ENCODE peak calls at places on chromosome 20, in eight cellular contexts. F is cardiac muscle cell, Z is kidney, J is colonic mucosa, Q is MM.1S, N is stomach, L is transverse colon, W is endothelial cell of umbilical vein. V is an unnamed sample. For H3K4me1, the result is how much of the 10 kb centered on the place peaks cover.

GRCh38 chr20:61185181-61185580 is 66.9 kb upstream of the CDH4 start:
- DNase-seq in F (no peak), Z (no peak), J (no peak), Q (no peak), N (no peak), L (no peak), W (no peak), V (no peak)

GRCh38 chr20:37902504-37903313 is at the start of gene VSTM2L:
- DNase-seq in F (peak), Z (no peak), J (no peak), Q (no peak), N (peak), L (peak), W (no peak), V (peak)

GRCh38 chr20:62650551-62651284 is 8.4 kb downstream of the SLCO4A1 start:
- DNase-seq in F (no peak), Z (no peak), J (no peak), Q (no peak), N (no peak), L (no peak), W (no peak), V (no peak)

GRCh38 chr20:36175016-36175415 is 20.5 kb downstream of the EPB41L1 start:
- DNase-seq in F (no peak), Z (peak), J (no peak), Q (no peak), N (no peak), L (no peak), W (no peak), V (no peak)

GRCh38 chr20:51185277-51185676 is 162.4 kb upstream of the KCNG1 start:
- DNase-seq in F (no peak), Z (no peak), J (no peak), Q (no peak), N (no peak), L (no peak), W (no peak), V (no peak)

GRCh38 chr20:18916886-18917785 is 103.6 kb downstream of the SCP2D1 start:
- DNase-seq in F (no peak), Z (no peak), J (no peak), Q (no peak), N (no peak), L (no peak), W (no peak), V (no peak)

GRCh38 chr20:11051146-11051545 is 377.3 kb upstream of the JAG1 start:
- DNase-seq in F (no peak), Z (no peak), J (no peak), Q (no peak), N (no peak), L (no peak), W (no peak), V (no peak)

GRCh38 chr20:23638309-23638708 is 554 bp upstream of the CST3 start:
- DNase-seq in F (no peak), Z (no peak), J (no peak), Q (no peak), N (no peak), L (no peak), W (no peak), V (no peak)

GRCh38 chr20:16368645-16369292 is 204.5 kb downstream of the KIF16B start:
- DNase-seq in F (no peak), Z (no peak), J (no peak), Q (no peak), N (no peak), L (no peak), W (no peak), V (no peak)

GRCh38 chr20:36317675-36318074 is 11.5 kb downstream of the DLGAP4 start:
- DNase-seq in F (no peak), Z (peak), J (no peak), Q (no peak), N (no peak), L (no peak), W (no peak), V (no peak)

GRCh38 chr20:11060423-11061205 is 386.8 kb upstream of the JAG1 start:
- DNase-seq in F (no peak), Z (no peak), J (no peak), Q (no peak), N (no peak), L (no peak), W (peak), V (no peak)

GRCh38 chr20:53838311-53838873 is 232.0 kb downstream of the BCAS1 start:
- DNase-seq in F (no peak), Z (no peak), J (peak), Q (no peak), N (no peak), L (peak), W (no peak), V (no peak)

GRCh38 chr20:568097-568864 is 24.7 kb upstream of the CSNK2A1 start:
- DNase-seq in F (peak), Z (no peak), J (no peak), Q (no peak), N (no peak), L (no peak), W (no peak), V (no peak)

GRCh38 chr20:23435675-23436539 is 3.6 kb upstream of the CSTL1 start:
- DNase-seq in F (no peak), Z (no peak), J (peak), Q (no peak), N (peak), L (peak), W (no peak), V (no peak)

GRCh38 chr20:63782521-63782971 is 43.0 kb downstream of the SLC2A4RG start:
- DNase-seq in F (no peak), Z (peak), J (no peak), Q (peak), N (no peak), L (no peak), W (no peak), V (no peak)

GRCh38 chr20:50142812-50143211 is 10.7 kb downstream of the PEDS1 start:
- DNase-seq in F (no peak), Z (no peak), J (no peak), Q (no peak), N (no peak), L (no peak), W (no peak), V (no peak)

GRCh38 chr20:61744691-61745396 is 320.8 kb downstream of the TAF4 start:
- DNase-seq in F (no peak), Z (peak), J (no peak), Q (no peak), N (no peak), L (no peak), W (no peak), V (no peak)

GRCh38 chr20:39289316-39289715 is 327.2 kb downstream of the DHX35 start:
- DNase-seq in F (peak), Z (no peak), J (no peak), Q (peak), N (no peak), L (no peak), W (no peak), V (no peak)

GRCh38 chr20:62053465-62054196 is 12.1 kb downstream of the TAF4 start:
- DNase-seq in F (no peak), Z (no peak), J (no peak), Q (no peak), N (no peak), L (no peak), W (no peak), V (no peak)

GRCh38 chr20:58721951-58722371 is 29.4 kb downstream of the NPEPL1 start:
- DNase-seq in F (no peak), Z (no peak), J (peak), Q (no peak), N (peak), L (peak), W (no peak), V (no peak)

GRCh38 chr20:57388953-57389694 is 2.1 kb upstream of the RBM38 start:
- DNase-seq in F (peak), Z (peak), J (peak), Q (peak), N (peak), L (peak), W (peak), V (peak)

GRCh38 chr20:63084563-63084927 is 77.8 kb upstream of the BHLHE23 start:
- DNase-seq in F (no peak), Z (peak), J (no peak), Q (no peak), N (no peak), L (no peak), W (no peak), V (no peak)

GRCh38 chr20:17229256-17229655 is 2.4 kb downstream of the PCSK2 start:
- DNase-seq in F (no peak), Z (no peak), J (no peak), Q (no peak), N (no peak), L (no peak), W (no peak), V (no peak)

GRCh38 chr20:62412194-62413024 is 5.3 kb upstream of the CABLES2 start:
- DNase-seq in F (no peak), Z (no peak), J (peak), Q (no peak), N (no peak), L (peak), W (no peak), V (no peak)

GRCh38 chr20:3560578-3560977 is 89.8 kb downstream of the ATRN start:
- DNase-seq in F (no peak), Z (no peak), J (no peak), Q (no peak), N (no peak), L (no peak), W (no peak), V (no peak)

GRCh38 chr20:2280083-2280482 is 15.7 kb upstream of the TGM3 start:
- DNase-seq in F (no peak), Z (no peak), J (no peak), Q (no peak), N (no peak), L (no peak), W (no peak), V (no peak)

GRCh38 chr20:52305843-52306242 is 114.3 kb upstream of the ZFP64 start:
- DNase-seq in F (no peak), Z (no peak), J (no peak), Q (no peak), N (no peak), L (no peak), W (no peak), V (no peak)

GRCh38 chr20:63061051-63061531 is 54.3 kb upstream of the BHLHE23 start:
- DNase-seq in F (no peak), Z (peak), J (no peak), Q (no peak), N (no peak), L (no peak), W (no peak), V (no peak)

GRCh38 chr20:62874745-62875344 is 13.2 kb upstream of the TCFL5 start:
- DNase-seq in F (no peak), Z (no peak), J (no peak), Q (no peak), N (no peak), L (no peak), W (no peak), V (no peak)

GRCh38 chr20:39700527-39700926 is 738.4 kb downstream of the DHX35 start:
- DNase-seq in F (no peak), Z (no peak), J (no peak), Q (no peak), N (no peak), L (no peak), W (no peak), V (no peak)

GRCh38 chr20:23434521-23435313 is 4.8 kb upstream of the CSTL1 start:
- DNase-seq in F (no peak), Z (no peak), J (peak), Q (no peak), N (no peak), L (no peak), W (no peak), V (no peak)

GRCh38 chr20:53743607-53744260 is 150.1 kb upstream of the ZNF217 start:
- DNase-seq in F (no peak), Z (no peak), J (no peak), Q (no peak), N (no peak), L (no peak), W (no peak), V (no peak)

GRCh38 chr20:56259948-56260347 is 11.4 kb downstream of the MC3R start:
- DNase-seq in F (no peak), Z (no peak), J (no peak), Q (no peak), N (no peak), L (no peak), W (no peak), V (no peak)

GRCh38 chr20:31695849-31696804 is 26.5 kb downstream of the BCL2L1 start:
- DNase-seq in F (no peak), Z (no peak), J (no peak), Q (no peak), N (no peak), L (peak), W (peak), V (peak)

GRCh38 chr20:31700747-31701146 is 21.9 kb downstream of the BCL2L1 start:
- DNase-seq in F (no peak), Z (no peak), J (no peak), Q (no peak), N (no peak), L (no peak), W (no peak), V (no peak)

GRCh38 chr20:31698803-31699718 is 23.6 kb downstream of the BCL2L1 start:
- DNase-seq in F (no peak), Z (no peak), J (peak), Q (peak), N (peak), L (peak), W (peak), V (peak)

GRCh38 chr20:31699801-31700728 is 22.6 kb downstream of the BCL2L1 start:
- DNase-seq in F (no peak), Z (no peak), J (no peak), Q (no peak), N (no peak), L (no peak), W (no peak), V (no peak)

DNA sequence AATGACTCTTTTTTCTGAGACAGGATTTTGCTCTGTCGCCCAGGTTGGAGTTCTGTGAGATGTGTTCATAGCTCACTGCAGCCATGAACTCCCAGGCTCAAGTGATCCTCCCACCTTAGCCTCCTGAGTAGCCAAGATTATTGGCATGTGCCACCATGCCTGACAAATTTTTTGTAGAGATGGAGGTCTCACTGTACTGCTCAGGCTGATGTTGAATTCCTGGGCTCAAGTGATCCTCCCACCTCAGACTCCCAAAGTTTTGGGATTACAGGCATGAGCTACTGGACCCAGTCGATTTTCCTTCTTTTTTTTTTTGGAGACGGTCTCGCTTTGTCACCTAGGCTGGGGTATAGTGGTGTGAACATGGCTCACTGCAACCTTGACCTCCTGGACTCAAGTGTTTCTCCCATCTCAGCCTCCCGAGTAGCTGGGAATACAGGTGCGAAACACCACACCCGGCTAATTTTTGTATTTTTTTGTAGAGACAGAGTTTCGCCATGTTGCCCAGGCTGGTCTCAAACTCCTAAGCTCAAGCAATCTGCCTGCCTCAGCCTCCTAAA is 24.3 kb downstream of the BCL2L1 start:
- DNase-seq in F (no peak), Z (no peak), J (no peak), Q (no peak), N (no peak), L (no peak), W (no peak), V (no peak)
- H3K4me1 ChIP-seq in F (under half), Z (half or more), J (under half), Q (half or more), N (half or more), L (under half), W (half or more), V (under half)

DNA sequence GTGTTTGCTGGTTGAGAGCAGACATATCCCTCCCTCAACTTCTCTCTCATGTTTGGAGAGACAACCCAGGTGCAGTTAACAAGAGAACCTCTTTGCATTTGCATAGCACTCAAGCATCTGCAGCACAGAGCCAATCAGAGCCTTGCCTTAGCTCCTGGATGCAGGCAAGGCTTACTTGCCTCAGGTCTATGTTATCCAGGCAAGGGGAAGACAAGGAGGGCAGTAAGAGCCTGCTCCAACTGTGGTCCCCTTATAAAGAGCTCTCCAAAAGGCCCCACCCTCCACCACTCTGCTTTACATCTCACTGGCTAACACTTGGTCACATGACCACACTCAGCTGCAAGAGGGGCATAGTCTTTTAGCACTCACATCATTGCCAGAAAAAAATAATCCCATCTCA is 540.0 kb downstream of the PTPRT start:
- DNase-seq in F (no peak), Z (no peak), J (no peak), Q (no peak), N (no peak), L (no peak), W (no peak), V (no peak)
- H3K4me3 ChIP-seq in F (no peak), Z (no peak), J (no peak), Q (no peak), N (no peak), L (no peak), W (no peak), V (no peak)

GRCh38 chr20:48843125-48843806 is 15.5 kb upstream of the PREX1 start:
- DNase-seq in F (no peak), Z (no peak), J (no peak), Q (no peak), N (no peak), L (no peak), W (no peak), V (no peak)

GRCh38 chr20:48839083-48839482 is 11.3 kb upstream of the PREX1 start:
- DNase-seq in F (no peak), Z (no peak), J (no peak), Q (no peak), N (no peak), L (no peak), W (no peak), V (no peak)

GRCh38 chr20:48841196-48841860 is 13.5 kb upstream of the PREX1 start:
- DNase-seq in F (no peak), Z (no peak), J (no peak), Q (no peak), N (no peak), L (no peak), W (no peak), V (no peak)

GRCh38 chr20:48839518-48839917 is 11.7 kb upstream of the PREX1 start:
- DNase-seq in F (no peak), Z (no peak), J (no peak), Q (no peak), N (no peak), L (no peak), W (no peak), V (no peak)

GRCh38 chr20:48841861-48842529 is 14.2 kb upstream of the PREX1 start:
- DNase-seq in F (no peak), Z (no peak), J (no peak), Q (no peak), N (no peak), L (no peak), W (peak), V (peak)
- H3K27ac ChIP-seq in F (no peak), Z (no peak), J (no peak), Q (no peak), N (no peak), L (no peak), W (peak), V (peak)

GRCh38 chr20:44642203-44643153 is 9.0 kb downstream of the ADA start:
- DNase-seq in F (peak), Z (peak), J (peak), Q (peak), N (peak), L (peak), W (peak), V (peak)
- H3K4me1 ChIP-seq in F (under half), Z (under half), J (under half), Q (half or more), N (half or more), L (under half), W (under half), V (under half)

DNA sequence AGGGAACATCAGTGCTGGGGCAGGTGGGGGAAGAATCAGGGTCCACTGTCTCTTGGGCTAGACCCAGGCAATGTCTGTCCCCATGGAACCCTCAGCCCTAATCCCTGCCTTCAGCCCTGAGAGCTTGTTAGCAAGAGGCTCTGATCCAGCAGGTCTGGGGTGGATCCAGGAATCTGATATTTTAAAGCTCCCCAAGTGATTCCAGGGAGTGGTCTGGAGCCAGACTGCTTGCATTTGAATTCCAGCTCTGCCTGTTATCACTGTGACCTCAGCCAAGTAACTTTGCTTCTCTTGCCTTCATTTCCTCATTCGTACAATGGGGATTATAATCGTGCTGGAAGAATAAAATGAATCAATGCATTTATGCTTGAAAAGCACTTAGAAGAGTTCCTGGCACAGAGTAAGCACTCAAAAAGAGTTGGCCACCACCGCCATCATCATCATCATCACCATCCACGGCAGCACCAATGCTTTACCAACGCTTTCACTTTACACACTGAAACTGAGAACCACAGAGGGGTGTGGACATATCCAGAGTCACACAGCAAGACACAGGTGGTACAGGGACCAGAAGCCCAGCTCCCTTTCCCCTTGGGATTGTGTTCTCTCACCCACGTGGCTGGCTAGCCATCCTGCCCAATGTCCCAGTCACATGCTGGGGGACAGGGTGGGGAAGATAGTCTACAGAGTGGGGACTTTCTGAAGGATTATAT is 75.7 kb upstream of the RALY start:
- DNase-seq in F (no peak), Z (no peak), J (no peak), Q (peak), N (no peak), L (peak), W (no peak), V (no peak)
- H3K4me3 ChIP-seq in F (no peak), Z (no peak), J (no peak), Q (peak), N (no peak), L (no peak), W (no peak), V (no peak)